ENCODE peak calls at places on chromosomes 1 and 21, in four cellular contexts. R, I, G and S are unnamed samples.

GRCh38 chr1:208374391-208374941 is 130.3 kb upstream of the PLXNA2 start:
- DNase-seq in R (no peak), I (no peak), G (no peak), S (peak; percentile 81)

GRCh38 chr21:38773108-38774061 is 32.3 kb upstream of the ETS2 start:
- DNase-seq in R (no peak), I (no peak), G (no peak), S (peak; percentile 96)

GRCh38 chr1:176682830-176683229 is 219.9 kb downstream of the PAPPA2 start:
- DNase-seq in R (no peak), I (no peak), G (no peak), S (no peak)

GRCh38 chr1:236338096-236338495 is 56.0 kb upstream of the EDARADD start:
- DNase-seq in R (no peak), I (no peak), G (no peak), S (peak; percentile 85)

GRCh38 chr1:83761084-83761760 is 237.7 kb downstream of the TTLL7 start:
- DNase-seq in R (no peak), I (peak; percentile 72), G (no peak), S (no peak)

GRCh38 chr1:35637401-35637809 is 3.9 kb downstream of the PSMB2 start:
- DNase-seq in R (no peak), I (no peak), G (no peak), S (peak; percentile 42)

GRCh38 chr21:41567901-41568510 is 60.0 kb upstream of the TMPRSS2 start:
- DNase-seq in R (no peak), I (no peak), G (no peak), S (no peak)

GRCh38 chr1:60866251-60866650 is 216.1 kb upstream of the NFIA start:
- DNase-seq in R (no peak), I (no peak), G (no peak), S (no peak)

GRCh38 chr1:150018165-150018564 is 7.6 kb upstream of the OTUD7B start:
- DNase-seq in R (no peak), I (no peak), G (no peak), S (no peak)

GRCh38 chr1:24920155-24920925 is 9.7 kb downstream of the RUNX3 start:
- DNase-seq in R (no peak), I (no peak), G (no peak), S (no peak)

GRCh38 chr1:61087574-61087973 is 5.2 kb downstream of the NFIA start:
- DNase-seq in R (no peak), I (no peak), G (no peak), S (no peak)

GRCh38 chr1:165075725-165076370 is 280.7 kb downstream of the LMX1A start:
- DNase-seq in R (no peak), I (no peak), G (peak; percentile 30), S (peak; percentile 45)

GRCh38 chr1:41619511-41620364 is 135.3 kb upstream of the EDN2 start:
- DNase-seq in R (no peak), I (no peak), G (no peak), S (no peak)

GRCh38 chr1:22712502-22713271 is 2.0 kb downstream of the EPHB2 start:
- DNase-seq in R (no peak), I (no peak), G (no peak), S (peak; percentile 31)

GRCh38 chr1:245585252-245585959 is 430.6 kb downstream of the KIF26B start:
- DNase-seq in R (no peak), I (no peak), G (no peak), S (peak; percentile 86)

GRCh38 chr1:179128520-179128919 is 46.6 kb downstream of the TOR3A start:
- DNase-seq in R (no peak), I (no peak), G (no peak), S (no peak)

GRCh38 chr1:48939828-48940227 is 163.1 kb upstream of the BEND5 start:
- DNase-seq in R (no peak), I (no peak), G (no peak), S (no peak)

GRCh38 chr1:37478890-37479254 is 4.5 kb downstream of the ZC3H12A start:
- DNase-seq in R (no peak), I (no peak), G (no peak), S (peak; percentile 34)

GRCh38 chr1:25484096-25484495 is 53.4 kb downstream of the MACO1 start:
- DNase-seq in R (no peak), I (no peak), G (no peak), S (no peak)

GRCh38 chr1:222081859-222082258 is 340.0 kb upstream of the DUSP10 start:
- DNase-seq in R (no peak), I (no peak), G (no peak), S (no peak)

GRCh38 chr1:203281033-203281432 is 24.3 kb upstream of the BTG2 start:
- DNase-seq in R (no peak), I (no peak), G (no peak), S (peak; percentile 55)

GRCh38 chr1:211589782-211590721 is 11.1 kb upstream of the SLC30A1 start:
- DNase-seq in R (peak; percentile 64), I (no peak), G (no peak), S (no peak)

GRCh38 chr1:224579526-224579925 is 36.6 kb upstream of the CNIH3 start:
- DNase-seq in R (no peak), I (no peak), G (no peak), S (no peak)

GRCh38 chr21:17903929-17904639 is 84.9 kb upstream of the C21orf91 start:
- DNase-seq in R (no peak), I (no peak), G (no peak), S (no peak)

GRCh38 chr1:210257698-210258395 is 25.3 kb downstream of the SERTAD4 start:
- DNase-seq in R (no peak), I (no peak), G (peak; percentile 2), S (no peak)

GRCh38 chr1:110513511-110513910 is 5.5 kb downstream of the KCNA10 start:
- DNase-seq in R (no peak), I (no peak), G (peak; percentile 62), S (peak; percentile 31)

GRCh38 chr1:100657876-100658715 is 61.4 kb upstream of the VCAM1 start:
- DNase-seq in R (no peak), I (no peak), G (no peak), S (no peak)

GRCh38 chr1:228004331-228004871 is 2.4 kb upstream of the WNT3A start:
- DNase-seq in R (no peak), I (no peak), G (no peak), S (peak; percentile 11)

GRCh38 chr1:110011527-110012041 is 22.8 kb upstream of the STRIP1 start:
- DNase-seq in R (peak; percentile 36), I (peak; percentile 76), G (no peak), S (peak; percentile 41)

GRCh38 chr1:231053493-231054162 is 13.6 kb upstream of the FAM89A start:
- DNase-seq in R (peak; percentile 73), I (no peak), G (no peak), S (peak; percentile 66)

GRCh38 chr1:39268906-39269305 is 64.4 kb downstream of the MACF1 start:
- DNase-seq in R (no peak), I (no peak), G (no peak), S (no peak)

GRCh38 chr1:117635805-117636204 is 30.0 kb downstream of the TENT5C start:
- DNase-seq in R (no peak), I (no peak), G (no peak), S (no peak)

GRCh38 chr1:8031176-8031785 is 5.2 kb upstream of the ERRFI1 start:
- DNase-seq in R (no peak), I (no peak), G (peak; percentile 25), S (no peak)

GRCh38 chr1:66402194-66402593 is 131.8 kb upstream of the SGIP1 start:
- DNase-seq in R (peak; percentile 51), I (peak; percentile 82), G (no peak), S (no peak)

GRCh38 chr21:46361937-46362336 is 38.0 kb downstream of the PCNT start:
- DNase-seq in R (no peak), I (no peak), G (no peak), S (no peak)